ENCODE peak calls at places on chromosome 13, in five cellular contexts. M, F, V, O and U are unnamed samples.

GRCh38 chr13:31067416-31068118 is 94.1 kb downstream of the HSPH1 start:
- DNase-seq in F (no peak), V (no peak), M (no peak), O (peak), U (peak)

GRCh38 chr13:100892981-100893380 is 218.4 kb upstream of the TMTC4 start:
- DNase-seq in O (no peak), F (no peak), V (no peak), M (no peak), U (no peak)

GRCh38 chr13:38880397-38880796 is 110.2 kb downstream of the STOML3 start:
- DNase-seq in V (no peak), M (no peak), O (no peak), F (no peak), U (no peak)

GRCh38 chr13:73036566-73036965 is 22.2 kb upstream of the KLF5 start:
- DNase-seq in M (no peak), F (no peak), O (no peak), V (no peak), U (no peak)

GRCh38 chr13:98393873-98394272 is 183.0 kb downstream of the STK24 start:
- DNase-seq in F (no peak), M (no peak), O (no peak), V (no peak), U (no peak)

GRCh38 chr13:61170791-61171330 is 244.8 kb downstream of the PCDH20 start:
- DNase-seq in O (no peak), F (no peak), M (no peak), V (no peak), U (no peak)

GRCh38 chr13:111850458-111850857 is 216.5 kb upstream of the SOX1 start:
- DNase-seq in O (no peak), F (no peak), M (no peak), V (no peak), U (no peak)

GRCh38 chr13:79423801-79424642 is 18.0 kb upstream of the RBM26 start:
- DNase-seq in V (peak), F (no peak), M (no peak), O (peak), U (peak)

GRCh38 chr13:20206836-20207235 is 14.1 kb upstream of the GJB2 start:
- DNase-seq in F (no peak), M (no peak), V (no peak), O (no peak), U (no peak)

GRCh38 chr13:23673354-23673753 is 103.1 kb downstream of the TNFRSF19 start:
- DNase-seq in M (no peak), O (peak), F (no peak), V (no peak), U (peak)

GRCh38 chr13:32515246-32515645 is 23.3 kb downstream of the N4BP2L2 start:
- DNase-seq in O (no peak), V (no peak), F (no peak), M (no peak), U (no peak)

GRCh38 chr13:32456591-32456990 is 28.7 kb upstream of the N4BP2L1 start:
- DNase-seq in V (no peak), M (no peak), F (no peak), O (no peak), U (no peak)

GRCh38 chr13:105611424-105611823 is 924.0 kb downstream of the EFNB2 start:
- DNase-seq in F (no peak), O (peak), M (no peak), V (no peak), U (peak)

GRCh38 chr13:79810671-79811070 is 329.7 kb downstream of the NDFIP2 start:
- DNase-seq in F (no peak), V (no peak), M (no peak), O (peak), U (peak)

GRCh38 chr13:109749365-109749764 is 37.0 kb downstream of the IRS2 start:
- DNase-seq in O (no peak), V (no peak), F (no peak), M (no peak), U (no peak)

GRCh38 chr13:98265669-98266551 is 88.8 kb upstream of the RNF113B start:
- DNase-seq in V (no peak), O (no peak), M (no peak), F (no peak), U (no peak)

GRCh38 chr13:32471187-32471922 is 43.4 kb upstream of the N4BP2L1 start:
- DNase-seq in V (no peak), O (peak), F (no peak), M (no peak), U (no peak)

GRCh38 chr13:25177012-25177411 is 4.9 kb upstream of the AMER2 start:
- DNase-seq in V (no peak), M (no peak), O (no peak), F (no peak), U (no peak)

GRCh38 chr13:109383683-109384082 is 402.7 kb downstream of the IRS2 start:
- DNase-seq in O (peak), V (no peak), F (no peak), M (no peak), U (peak)

GRCh38 chr13:27024781-27025492 is 146.7 kb downstream of the USP12 start:
- DNase-seq in O (no peak), F (no peak), V (no peak), M (no peak), U (no peak)

GRCh38 chr13:68697551-68697950 is 1410.1 kb upstream of the ATXN8OS start:
- DNase-seq in F (no peak), M (no peak), V (no peak), O (no peak), U (peak)

GRCh38 chr13:114002771-114003321 is 29.0 kb upstream of the C13orf46 start:
- DNase-seq in M (no peak), V (no peak), O (no peak), F (no peak), U (no peak)

GRCh38 chr13:97211986-97212385 is 10.1 kb upstream of the MBNL2 start:
- DNase-seq in O (peak), V (no peak), F (no peak), M (no peak), U (no peak)

GRCh38 chr13:79442221-79442620 is 36.2 kb upstream of the RBM26 start:
- DNase-seq in F (no peak), V (no peak), O (no peak), M (no peak), U (no peak)

GRCh38 chr13:104086759-104087158 is 1020.5 kb upstream of the SLC10A2 start:
- DNase-seq in F (no peak), O (peak), M (no peak), V (no peak), U (no peak)